ENCODE peak calls at places on chromosome 5, in six cellular contexts. Z is ecto neural progenitor cell; M is erythroblast; V is stimulated activated CD8-positive, alpha-beta memory T cell treated with anti-CD3 and anti-CD28 coated beads, Interleukin-7, amount 100 ng/mL, for 48 hours; G is GM23248; R is dorsolateral prefrontal cortex. A is an unnamed sample.

GRCh38 chr5:179313849-179314521 is 31.3 kb downstream of the ADAMTS2 start:
- DNase-seq in G (peak; percentile 97), R (peak; percentile 95), M (no peak), Z (no peak), V (no peak), A (no peak)

GRCh38 chr5:160938532-160938931 is 86.5 kb upstream of the ATP10B start:
- DNase-seq in R (no peak), M (no peak), V (no peak), Z (no peak), G (no peak), A (peak; percentile 8)

GRCh38 chr5:135739383-135739961 is 95.0 kb upstream of the SLC25A48 start:
- DNase-seq in G (peak; percentile 52), V (no peak), M (no peak), Z (peak; percentile 8), R (no peak), A (no peak)

GRCh38 chr5:80754900-80755299 is 100.1 kb upstream of the DHFR start:
- DNase-seq in V (peak; percentile 27), Z (peak; percentile 62), R (no peak), G (peak; percentile 24), M (no peak), A (peak; percentile 22)

GRCh38 chr5:6712136-6712581 is 1.1 kb upstream of the TENT4A start:
- DNase-seq in G (peak; percentile 87), M (peak; percentile 74), V (peak; percentile 24), R (peak; percentile 52), Z (peak; percentile 75), A (peak; percentile 76)

GRCh38 chr5:16502866-16503265 is 37.3 kb upstream of the ZNF622 start:
- DNase-seq in V (no peak), R (no peak), Z (no peak), G (peak; percentile 26), M (no peak), A (no peak)

GRCh38 chr5:132491368-132492364 is 1.1 kb upstream of the IRF1 start:
- DNase-seq in Z (peak; percentile 47), V (no peak), G (no peak), R (peak; percentile 2), M (peak; percentile 28), A (no peak)

GRCh38 chr5:87650284-87650683 is 237.6 kb upstream of the CCNH start:
- DNase-seq in M (no peak), R (no peak), G (peak; percentile 18), V (no peak), Z (no peak), A (no peak)

GRCh38 chr5:171639966-171640365 is 145.7 kb upstream of the SMIM23 start:
- DNase-seq in V (no peak), G (peak; percentile 14), R (no peak), M (no peak), Z (no peak), A (no peak)

GRCh38 chr5:147391781-147392180 is 118.1 kb downstream of the DPYSL3 start:
- DNase-seq in R (no peak), V (no peak), Z (no peak), M (peak; percentile 51), G (peak; percentile 94), A (peak; percentile 68)

GRCh38 chr5:137565450-137565849 is 66.3 kb upstream of the SPOCK1 start:
- DNase-seq in G (peak; percentile 79), R (no peak), Z (no peak), V (no peak), M (no peak), A (no peak)

GRCh38 chr5:11588803-11589202 is 315.4 kb downstream of the CTNND2 start:
- DNase-seq in Z (peak; percentile 66), G (no peak), R (peak; percentile 54), V (no peak), M (no peak), A (no peak)

GRCh38 chr5:73119492-73120157 is 750 bp upstream of the TMEM171 start:
- DNase-seq in R (no peak), Z (peak; percentile 57), V (no peak), G (no peak), M (peak; percentile 23), A (no peak)

GRCh38 chr5:10301842-10302610 is 5.7 kb downstream of the CMBL start:
- DNase-seq in M (no peak), Z (no peak), G (no peak), V (no peak), R (no peak), A (peak; percentile 33)

GRCh38 chr5:161663431-161663830 is 22.1 kb upstream of the GABRA6 start:
- DNase-seq in R (no peak), M (no peak), V (no peak), G (no peak), Z (no peak), A (no peak)

GRCh38 chr5:178547052-178547666 is 43.0 kb downstream of the COL23A1 start:
- DNase-seq in G (no peak), R (no peak), M (no peak), V (no peak), Z (no peak), A (no peak)

GRCh38 chr5:6772886-6773285 is 59.7 kb downstream of the TENT4A start:
- DNase-seq in M (no peak), V (no peak), R (no peak), Z (no peak), G (peak; percentile 17), A (no peak)

GRCh38 chr5:86909896-86910295 is 292.2 kb downstream of the COX7C start:
- DNase-seq in V (no peak), M (no peak), G (peak; percentile 91), R (no peak), Z (no peak), A (no peak)

GRCh38 chr5:1265026-1265425 is 29.8 kb downstream of the TERT start:
- DNase-seq in V (no peak), Z (no peak), R (no peak), M (no peak), G (no peak), A (no peak)

GRCh38 chr5:96924016-96924443 is 11.8 kb upstream of the LNPEP start:
- DNase-seq in V (no peak), Z (no peak), G (no peak), M (no peak), R (peak; percentile 61), A (no peak)

GRCh38 chr5:129652353-129653138 is 95.3 kb upstream of the MINAR2 start:
- DNase-seq in R (no peak), M (no peak), V (no peak), G (no peak), Z (no peak), A (no peak)

GRCh38 chr5:115542651-115543364 is 1.8 kb downstream of the FEM1C start:
- DNase-seq in M (peak; percentile 29), V (no peak), Z (no peak), G (peak; percentile 17), R (peak; percentile 6), A (no peak)

GRCh38 chr5:538271-538771 is 14.1 kb upstream of the SLC9A3 start:
- DNase-seq in G (no peak), V (no peak), M (no peak), Z (no peak), R (no peak), A (no peak)

GRCh38 chr5:93899026-93899600 is 157.7 kb upstream of the POU5F2 start:
- DNase-seq in R (no peak), M (peak; percentile 6), Z (no peak), G (peak; percentile 18), V (no peak), A (peak; percentile 37)

GRCh38 chr5:172559004-172559932 is 81.8 kb upstream of the NEURL1B start:
- DNase-seq in G (peak; percentile 90), M (no peak), Z (no peak), R (peak; percentile 29), V (no peak), A (no peak)

GRCh38 chr5:9269024-9269423 is 276.9 kb downstream of the SEMA5A start:
- DNase-seq in M (no peak), G (peak; percentile 28), Z (no peak), R (no peak), V (no peak), A (no peak)

GRCh38 chr5:78509884-78510769 is 138.4 kb downstream of the LHFPL2 start:
- DNase-seq in R (peak; percentile 68), Z (peak; percentile 76), V (peak; percentile 11), G (peak; percentile 61), M (peak; percentile 80), A (peak; percentile 71)

GRCh38 chr5:79727722-79728355 is 38.2 kb downstream of the CMYA5 start:
- DNase-seq in R (no peak), G (peak; percentile 52), V (no peak), Z (no peak), M (no peak), A (no peak)

GRCh38 chr5:168006473-168007130 is 284.8 kb upstream of the WWC1 start:
- DNase-seq in V (no peak), M (no peak), G (no peak), R (no peak), Z (no peak), A (no peak)